ENCODE peak calls at places on chromosomes 1 and 21, in four cellular contexts. L is HFFc6; Z is T-helper 2 cell; A is activated naive CD4-positive, alpha-beta T cell treated with anti-CD3 and anti-CD28 coated beads, Interleukin-2, amount 50 U/mL, for 16 hours. V is an unnamed sample.
A peak's percentile ranks its signal among the peaks of the same experiment; 100 is the strongest.

GRCh38 chr21:26207021-26207420 is 36.5 kb upstream of the APP start:
- DNase-seq in A (no peak), Z (no peak), L (no peak), V (no peak)

GRCh38 chr21:17988038-17988437 is 168.9 kb upstream of the C21orf91 start:
- DNase-seq in L (no peak), Z (no peak), A (no peak), V (no peak)

GRCh38 chr21:42557420-42557819 is 43.8 kb downstream of the SLC37A1 start:
- DNase-seq in A (no peak), Z (no peak), L (no peak), V (no peak)

GRCh38 chr1:25563330-25564215 is 20.2 kb downstream of the LDLRAP1 start:
- DNase-seq in Z (no peak), A (peak; percentile 52), L (no peak), V (no peak)

GRCh38 chr1:246703581-246703980 is 20.6 kb upstream of the SCCPDH start:
- DNase-seq in Z (no peak), A (no peak), L (no peak), V (no peak)

GRCh38 chr1:171251741-171252300 is 3.5 kb downstream of the FMO1 start:
- DNase-seq in Z (peak; percentile 27), L (no peak), A (peak; percentile 22), V (peak; percentile 22)

GRCh38 chr1:51955797-51956527 is 34.5 kb downstream of the RAB3B start:
- DNase-seq in L (no peak), Z (no peak), A (no peak), V (no peak)

GRCh38 chr1:176241385-176242015 is 34.4 kb upstream of the COP1 start:
- DNase-seq in Z (no peak), A (no peak), L (peak; percentile 80), V (peak; percentile 29)

GRCh38 chr1:181669209-181669608 is 185.9 kb downstream of the CACNA1E start:
- DNase-seq in A (no peak), Z (no peak), L (no peak), V (no peak)